ENCODE peak calls at places on chromosomes 3 and 15, in five cellular contexts. U is K562, D is HepG2, G is upper lobe of left lung, B is GM12878. P is an unnamed sample.

GRCh38 chr3:71243230-71243629 is 340.3 kb downstream of the FOXP1 start:
- ATAC-seq in D (no peak), B (no peak), U (no peak), G (no peak), P (peak; percentile 28)

GRCh38 chr3:189537135-189537534 is 94.1 kb upstream of the TP63 start:
- ATAC-seq in G (no peak), D (no peak), B (no peak), U (no peak), P (no peak)

GRCh38 chr15:83310521-83311456 is 26.3 kb upstream of the BNC1 start:
- ATAC-seq in D (no peak), G (no peak), B (no peak), U (no peak), P (no peak)

GRCh38 chr3:152964901-152965609 is 130.1 kb downstream of the P2RY1 start:
- ATAC-seq in D (no peak), G (no peak), B (no peak), U (peak; percentile 10), P (no peak)

GRCh38 chr3:25555695-25556094 is 109.0 kb downstream of the TOP2B start:
- ATAC-seq in U (no peak), D (no peak), G (no peak), B (no peak), P (no peak)

GRCh38 chr3:33855884-33856546 is 57.6 kb downstream of the PDCD6IP start:
- ATAC-seq in D (no peak), U (no peak), B (no peak), G (no peak), P (no peak)

GRCh38 chr3:86168512-86168911 is 822.4 kb downstream of the VGLL3 start:
- ATAC-seq in D (no peak), G (no peak), U (no peak), B (no peak), P (no peak)

GRCh38 chr15:57216288-57216687 is 160.0 kb upstream of the CGNL1 start:
- ATAC-seq in D (no peak), U (peak; percentile 56), B (no peak), G (no peak), P (peak; percentile 51)

GRCh38 chr15:33396457-33396856 is 85.7 kb downstream of the RYR3 start:
- ATAC-seq in G (no peak), B (peak; percentile 16), U (no peak), D (no peak), P (no peak)

GRCh38 chr3:131223373-131224289 is 157.9 kb upstream of the NUDT16 start:
- ATAC-seq in G (no peak), B (no peak), D (no peak), U (no peak), P (no peak)

GRCh38 chr3:39013289-39013688 is 38.5 kb downstream of the SCN11A start:
- ATAC-seq in B (no peak), D (no peak), U (peak; percentile 48), G (no peak), P (no peak)

GRCh38 chr15:48984811-48985352 is 21.2 kb upstream of the SHC4 start:
- ATAC-seq in U (no peak), G (peak; percentile 28), B (no peak), D (no peak), P (no peak)

GRCh38 chr15:43927203-43927602 is 100.4 kb downstream of the WDR76 start:
- ATAC-seq in B (no peak), U (no peak), G (no peak), D (no peak), P (no peak)

GRCh38 chr3:149000207-149000745 is 8.9 kb downstream of the GYG1 start:
- ATAC-seq in G (no peak), B (no peak), D (no peak), U (no peak), P (no peak)

GRCh38 chr15:50024183-50024795 is 94.7 kb downstream of the ATP8B4 start:
- ATAC-seq in U (no peak), G (no peak), D (no peak), B (no peak), P (no peak)

GRCh38 chr15:90200534-90201139 is 493 bp upstream of the SEMA4B start:
- ATAC-seq in D (peak; percentile 39), U (peak; percentile 14), B (peak; percentile 58), G (no peak), P (no peak)

GRCh38 chr3:43650345-43650744 is 28.5 kb upstream of the ANO10 start:
- ATAC-seq in D (no peak), B (no peak), G (no peak), U (no peak), P (no peak)

GRCh38 chr3:139521144-139521543 is 18.4 kb downstream of the RBP1 start:
- ATAC-seq in B (no peak), U (no peak), D (no peak), G (no peak), P (no peak)

GRCh38 chr3:192700885-192701284 is 26.5 kb downstream of the FGF12 start:
- ATAC-seq in U (no peak), B (no peak), G (no peak), D (no peak), P (no peak)

GRCh38 chr3:12194209-12194608 is 35.5 kb upstream of the TIMP4 start:
- ATAC-seq in U (no peak), D (no peak), G (no peak), B (peak; percentile 45), P (no peak)
- H3K27ac ChIP-seq in U (no peak overlapping the region), D (no peak overlapping the region), G (peak overlapping the region; percentile 73), B (peak overlapping the region; percentile 79), P (no peak overlapping the region)

DNA sequence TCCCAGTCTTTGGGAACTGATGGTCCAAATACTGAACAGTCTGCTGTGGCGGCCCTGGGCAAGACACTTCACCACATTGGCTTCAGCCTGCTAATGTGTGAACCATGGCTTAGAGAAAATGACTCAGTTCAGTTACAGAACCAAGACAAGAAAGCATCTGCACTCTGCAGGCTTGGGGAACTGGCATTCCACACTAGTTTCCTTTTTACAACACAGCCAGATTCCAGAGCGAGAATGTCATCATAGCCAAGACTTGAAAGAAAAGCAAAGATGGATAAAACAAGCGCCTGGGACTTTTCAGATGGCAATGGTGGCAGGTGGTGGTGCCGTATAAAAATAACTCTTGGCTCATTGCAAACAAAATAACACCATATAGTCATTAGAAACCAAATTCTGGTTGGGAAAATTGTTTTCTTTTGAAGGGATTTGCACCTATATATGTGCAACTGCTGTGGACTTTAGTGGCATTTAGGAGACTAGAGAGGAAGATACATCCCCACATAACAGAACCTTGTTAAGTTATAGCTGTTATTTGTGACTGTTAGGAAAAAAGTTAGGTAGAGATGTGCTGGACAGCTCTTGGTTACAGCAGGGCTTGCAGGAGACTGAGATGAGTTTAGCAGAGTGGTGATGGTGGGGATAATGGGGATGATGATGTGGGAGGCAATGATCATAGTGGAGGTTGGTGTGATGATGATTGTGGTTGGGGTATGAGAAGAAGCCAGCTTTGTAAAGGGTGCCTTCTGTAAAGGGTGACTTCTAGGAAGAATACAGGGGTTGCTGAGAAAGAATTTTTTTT is 273.6 kb downstream of the THRB start:
- ATAC-seq in B (peak; percentile 45), D (no peak), G (no peak), U (no peak), P (peak; percentile 93)
- TF ChIP-seq POLR2AphosphoS5 in B (no peak), D (no peak), G (no peak), U (no peak), P (peak; percentile 88)

GRCh38 chr15:72231066-72231846 is at the start of gene PKM:
- ATAC-seq in U (peak; percentile 78), G (peak; percentile 94), D (peak; percentile 79), B (peak; percentile 57), P (peak; percentile 89)
- TF ChIP-seq EP300 in U (peak; percentile 48), G (peak; percentile 36), D (peak; percentile 18), B (peak; percentile 34), P (no peak)

DNA sequence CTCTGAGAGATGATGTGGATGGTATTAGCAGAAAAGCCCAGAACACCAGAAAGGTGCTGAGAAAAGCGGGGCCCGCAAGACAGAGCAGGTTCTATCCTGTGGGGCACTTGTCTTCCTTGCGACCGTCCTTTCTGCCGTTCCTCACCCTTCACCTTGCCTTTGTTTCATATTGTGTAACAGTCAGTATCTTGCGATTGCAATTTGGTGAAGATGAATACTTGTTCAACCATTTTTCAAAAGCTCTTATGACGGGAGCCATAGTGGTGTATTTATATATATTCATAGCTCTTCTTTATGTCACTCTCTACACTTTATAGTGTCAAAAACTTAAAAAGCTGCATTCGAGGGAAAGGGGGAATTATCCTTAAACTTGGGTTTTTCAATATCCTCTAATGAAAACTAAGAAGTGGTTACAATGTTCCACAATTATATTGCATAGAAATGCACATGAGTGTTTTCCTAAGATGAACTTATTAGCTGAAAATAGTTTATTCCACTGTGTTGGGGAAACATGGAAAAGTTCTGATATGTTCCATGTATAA is 797 bp downstream of the MAP3K13 start:
- ATAC-seq in B (peak; percentile 76), G (peak; percentile 56), U (peak; percentile 82), D (no peak), P (no peak)
- H3K27ac ChIP-seq in B (peak overlapping the region; percentile 66), G (peak overlapping the region; percentile 76), U (no peak overlapping the region), D (no peak overlapping the region), P (peak overlapping the region; percentile 82)

DNA sequence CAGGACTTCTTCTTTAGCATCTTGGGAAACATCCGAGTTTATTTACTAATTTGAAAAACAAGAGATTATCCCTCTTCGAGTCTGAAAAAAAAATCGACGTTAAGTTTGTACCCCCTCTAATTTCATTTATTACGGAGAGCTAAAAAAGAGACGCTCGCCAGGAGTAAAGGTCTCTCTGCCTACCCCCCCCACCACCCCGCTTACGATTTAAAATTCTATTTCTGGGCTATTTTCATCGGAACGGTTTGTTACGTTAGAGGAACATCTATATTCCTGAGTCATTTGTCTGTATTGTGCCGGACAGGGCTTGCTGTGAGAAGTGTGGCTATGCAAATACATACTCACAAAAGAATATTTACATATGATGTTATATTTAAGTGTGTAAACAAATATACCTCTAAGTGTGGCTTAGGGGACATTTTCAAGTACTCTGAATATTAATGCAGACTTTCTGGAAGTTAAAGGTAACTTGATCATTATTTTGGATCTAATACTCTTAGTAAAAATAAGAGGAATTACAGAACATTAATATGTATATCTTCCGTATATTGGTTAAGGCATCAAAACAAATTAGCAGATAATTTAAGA is 1.4 kb upstream of the SHOX2 start:
- ATAC-seq in B (no peak), G (no peak), U (no peak), D (no peak), P (no peak)
- TF ChIP-seq POLR2AphosphoS5 in B (no peak), G (no peak), U (no peak), D (no peak), P (no peak)

DNA sequence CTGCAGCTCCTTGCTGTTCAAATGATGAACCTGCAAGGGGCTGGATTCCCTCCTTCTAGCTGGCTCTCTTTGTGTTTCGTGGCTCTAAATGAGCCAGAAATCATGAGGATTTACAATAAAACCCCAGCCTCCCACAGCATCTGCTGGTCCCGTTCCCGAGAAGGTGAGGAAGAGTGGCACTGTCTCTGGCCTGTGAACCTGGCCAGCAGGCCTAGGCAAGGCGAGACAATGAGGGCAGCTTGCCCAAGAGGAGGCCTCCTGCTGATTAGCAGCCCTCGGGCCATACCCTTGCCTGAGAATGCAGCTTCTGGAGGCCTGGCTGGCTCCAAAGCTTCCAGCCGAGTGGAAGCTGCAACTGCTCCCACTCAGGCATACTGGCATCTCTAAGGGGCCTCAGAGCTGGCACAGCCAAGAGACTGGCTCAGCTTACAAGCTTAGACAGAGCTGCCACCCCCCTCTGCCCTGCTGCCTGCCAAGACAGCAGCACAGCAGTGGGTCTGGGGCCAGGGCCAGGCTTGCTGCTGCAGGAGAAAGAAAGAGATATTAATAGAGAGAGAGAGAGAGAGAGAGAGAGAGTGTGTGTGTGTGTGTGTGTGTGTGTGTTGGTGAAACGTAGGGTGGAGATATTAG is 76.5 kb downstream of the HMG20A start:
- ATAC-seq in B (peak; percentile 22), G (peak; percentile 12), U (peak; percentile 31), D (peak; percentile 68), P (peak; percentile 58)
- TF ChIP-seq EP300 in B (no peak), G (no peak), U (no peak), D (no peak), P (no peak)